ENCODE peak calls at places on chromosome 22, in ten cellular contexts. P is endothelial cell; K is NCI-H2029 treated with DMSO at 0.1 percent for 48 hours; U is EL; Q is NCI-H1436; M is activated CD8-positive, alpha-beta T cell treated with anti-CD3 and anti-CD28 coated beads for 36 hours; A is GM20000; I is nucleus accumbens; B is NCI-H774; S is cardiac septum. D is an unnamed sample.

GRCh38 chr22:32814289-32814865 is 12.9 kb downstream of the TIMP3 start:
- DNase-seq in P (no peak), K (no peak), U (no peak), Q (no peak), M (no peak), A (no peak), I (no peak), B (no peak), S (no peak), D (no peak)

GRCh38 chr22:39664485-39665200 is 94.1 kb downstream of the CACNA1I start:
- DNase-seq in P (peak), K (no peak), U (no peak), Q (no peak), M (peak), A (peak), I (no peak), B (peak), S (no peak), D (no peak)

GRCh38 chr22:24894998-24895397 is 51.5 kb downstream of the LHFPL7 start:
- DNase-seq in P (no peak), K (peak), U (peak), Q (no peak), M (no peak), A (no peak), I (no peak), B (no peak), S (peak), D (no peak)

GRCh38 chr22:45710469-45710868 is 38.8 kb downstream of the ATXN10 start:
- DNase-seq in P (no peak), K (no peak), U (no peak), Q (no peak), M (no peak), A (no peak), I (no peak), B (no peak), S (no peak), D (no peak)

GRCh38 chr22:42108848-42109247 is 18.3 kb upstream of the NDUFA6 start:
- DNase-seq in P (no peak), K (no peak), U (no peak), Q (no peak), M (no peak), A (no peak), I (no peak), B (no peak), S (no peak), D (no peak)

GRCh38 chr22:42641801-42642413 is 1.5 kb upstream of the ATP5MGL start:
- DNase-seq in P (no peak), K (no peak), U (no peak), Q (no peak), M (no peak), A (no peak), I (no peak), B (no peak), S (no peak), D (no peak)

GRCh38 chr22:24521791-24522245 is 26.7 kb downstream of the UPB1 start:
- DNase-seq in P (peak), K (peak), U (peak), Q (peak), M (peak), A (peak), I (no peak), B (peak), S (no peak), D (peak)

GRCh38 chr22:36277482-36278291 is 24.8 kb downstream of the APOL1 start:
- DNase-seq in P (peak), K (no peak), U (peak), Q (peak), M (peak), A (peak), I (peak), B (no peak), S (no peak), D (no peak)

GRCh38 chr22:44570476-44571445 is 72.7 kb upstream of the RTL6 start:
- DNase-seq in P (no peak), K (no peak), U (no peak), Q (no peak), M (no peak), A (no peak), I (no peak), B (no peak), S (peak), D (no peak)

GRCh38 chr22:42811510-42811909 is 45.6 kb downstream of the ARFGAP3 start:
- DNase-seq in P (no peak), K (no peak), U (no peak), Q (peak), M (no peak), A (no peak), I (no peak), B (no peak), S (no peak), D (no peak)

GRCh38 chr22:46469701-46470100 is 67.7 kb downstream of the CELSR1 start:
- DNase-seq in P (no peak), K (no peak), U (no peak), Q (no peak), M (no peak), A (no peak), I (no peak), B (no peak), S (no peak), D (no peak)

GRCh38 chr22:20747223-20747622 is 26.7 kb upstream of the SERPIND1 start:
- DNase-seq in P (no peak), K (no peak), U (no peak), Q (no peak), M (no peak), A (no peak), I (no peak), B (no peak), S (no peak), D (no peak)

GRCh38 chr22:44249376-44250147 is 63.2 kb downstream of the SHISAL1 start:
- DNase-seq in P (no peak), K (no peak), U (no peak), Q (no peak), M (no peak), A (no peak), I (no peak), B (no peak), S (no peak), D (no peak)

GRCh38 chr22:35921777-35922176 is 106.8 kb downstream of the RBFOX2 start:
- DNase-seq in P (peak), K (peak), U (peak), Q (peak), M (peak), A (peak), I (no peak), B (peak), S (no peak), D (peak)

GRCh38 chr22:31049815-31050420 is 31.2 kb upstream of the SMTN start:
- DNase-seq in P (peak), K (no peak), U (peak), Q (no peak), M (no peak), A (no peak), I (no peak), B (no peak), S (peak), D (no peak)

GRCh38 chr22:30252411-30253204 is 6.0 kb upstream of the LIF start:
- DNase-seq in P (no peak), K (no peak), U (no peak), Q (no peak), M (no peak), A (no peak), I (no peak), B (no peak), S (no peak), D (no peak)

GRCh38 chr22:43185860-43186261 is 1.1 kb downstream of the TTLL12 start:
- DNase-seq in P (no peak), K (peak), U (peak), Q (no peak), M (no peak), A (no peak), I (no peak), B (no peak), S (no peak), D (no peak)

GRCh38 chr22:47238886-47239860 is 476.7 kb downstream of the TBC1D22A start:
- DNase-seq in P (no peak), K (no peak), U (no peak), Q (no peak), M (no peak), A (no peak), I (no peak), B (no peak), S (no peak), D (no peak)

GRCh38 chr22:30872282-30873041 is 96.1 kb downstream of the MORC2 start:
- DNase-seq in P (no peak), K (no peak), U (no peak), Q (no peak), M (no peak), A (no peak), I (no peak), B (no peak), S (peak), D (no peak)

GRCh38 chr22:27603111-27603822 is 198.3 kb downstream of the MN1 start:
- DNase-seq in P (no peak), K (no peak), U (no peak), Q (no peak), M (no peak), A (no peak), I (no peak), B (no peak), S (no peak), D (no peak)

GRCh38 chr22:47043835-47044721 is 281.6 kb downstream of the TBC1D22A start:
- DNase-seq in P (no peak), K (peak), U (peak), Q (peak), M (peak), A (no peak), I (no peak), B (peak), S (no peak), D (no peak)

GRCh38 chr22:20130739-20131592 is 638 bp upstream of the ZDHHC8 start:
- DNase-seq in P (peak), K (no peak), U (peak), Q (peak), M (peak), A (peak), I (peak), B (no peak), S (peak), D (no peak)

GRCh38 chr22:19554834-19555404 is 30.7 kb upstream of the CLDN5 start:
- DNase-seq in P (peak), K (no peak), U (peak), Q (no peak), M (no peak), A (no peak), I (no peak), B (no peak), S (no peak), D (no peak)

GRCh38 chr22:41524809-41525449 is 19.3 kb downstream of the POLR3H start:
- DNase-seq in P (no peak), K (no peak), U (no peak), Q (no peak), M (peak), A (peak), I (no peak), B (no peak), S (no peak), D (no peak)

GRCh38 chr22:31241936-31242335 is 29.8 kb downstream of the LIMK2 start:
- DNase-seq in P (no peak), K (no peak), U (peak), Q (no peak), M (no peak), A (no peak), I (no peak), B (no peak), S (no peak), D (no peak)

GRCh38 chr22:21446128-21446826 is 20.9 kb upstream of the TMEM191C start:
- DNase-seq in P (peak), K (no peak), U (no peak), Q (no peak), M (no peak), A (no peak), I (no peak), B (no peak), S (no peak), D (no peak)

GRCh38 chr22:31122532-31123291 is at the start of gene INPP5J:
- DNase-seq in P (no peak), K (peak), U (peak), Q (peak), M (no peak), A (no peak), I (no peak), B (peak), S (no peak), D (no peak)

GRCh38 chr22:38080847-38081635 is 2.9 kb downstream of the SLC16A8 start:
- DNase-seq in P (peak), K (no peak), U (peak), Q (no peak), M (peak), A (no peak), I (no peak), B (no peak), S (no peak), D (no peak)

GRCh38 chr22:49106136-49106930 is 721.3 kb downstream of the BRD1 start:
- DNase-seq in P (no peak), K (no peak), U (no peak), Q (no peak), M (no peak), A (no peak), I (no peak), B (no peak), S (peak), D (no peak)